ENCODE peak calls at places on chromosomes 13 and 19, in ten cellular contexts. G is astrocyte of the hippocampus; P is A549; Z is nephron progenitor cell; S is mucosa of descending colon; Y is naive thymus-derived CD8-positive, alpha-beta T cell; V is NCI-H774; X is RPMI7951; L is activated T-cell treated with anti-CD3 and anti-CD28 coated beads, Interleukin-2, amount 50 U/mL, for 72 hours; F is iris pigment epithelial cell. W is an unnamed sample.

GRCh38 chr19:11355160-11356073 is at the start of gene PLPPR2:
- DNase-seq in G (peak), S (peak), Z (peak), X (peak), F (peak), Y (peak), P (peak), V (peak), L (peak), W (peak)

GRCh38 chr13:101527130-101527529 is 74.7 kb downstream of the ITGBL1 start:
- DNase-seq in Z (no peak), X (no peak), G (no peak), S (no peak), F (peak), V (no peak), L (no peak), Y (no peak), P (no peak), W (no peak)

GRCh38 chr13:87999141-87999765 is 328.1 kb downstream of the SLITRK5 start:
- DNase-seq in Y (no peak), V (no peak), Z (no peak), P (no peak), L (no peak), X (no peak), S (no peak), F (peak), G (peak), W (no peak)

GRCh38 chr19:861756-862528 is 2.5 kb downstream of the CFD start:
- DNase-seq in F (peak), P (no peak), X (no peak), V (peak), Y (peak), L (peak), G (peak), Z (peak), S (peak), W (peak)

GRCh38 chr19:38911388-38912004 is 490 bp downstream of the CCER2 start:
- DNase-seq in X (no peak), F (no peak), S (no peak), Z (no peak), P (no peak), V (no peak), L (no peak), G (no peak), Y (peak), W (no peak)

GRCh38 chr19:10517361-10517759 is at the start of gene S1PR5:
- DNase-seq in V (no peak), Y (peak), X (no peak), Z (peak), F (no peak), S (no peak), G (peak), P (peak), L (peak), W (no peak)

GRCh38 chr13:112153846-112154245 is 86.9 kb downstream of the SOX1 start:
- DNase-seq in X (no peak), L (no peak), V (no peak), Y (no peak), P (no peak), G (no peak), S (no peak), Z (no peak), F (no peak), W (no peak)

GRCh38 chr19:7887408-7888144 is 734 bp upstream of the LRRC8E start:
- DNase-seq in Y (no peak), L (no peak), V (no peak), F (no peak), S (no peak), P (no peak), X (no peak), Z (no peak), G (no peak), W (no peak)

GRCh38 chr13:95239293-95239692 is 62.0 kb downstream of the ABCC4 start:
- DNase-seq in Z (no peak), F (no peak), S (no peak), X (no peak), P (no peak), Y (no peak), G (no peak), L (no peak), V (no peak), W (no peak)

GRCh38 chr13:76329004-76329403 is 557.2 kb downstream of the KCTD12 start:
- DNase-seq in Y (no peak), F (no peak), G (no peak), S (no peak), L (no peak), X (no peak), V (no peak), P (no peak), Z (no peak), W (no peak)

GRCh38 chr19:55540619-55541018 is 3.7 kb upstream of the SBK2 start:
- DNase-seq in P (no peak), G (no peak), V (peak), Y (no peak), Z (no peak), S (no peak), L (no peak), X (no peak), F (no peak), W (no peak)

GRCh38 chr13:86201477-86201876 is 402.3 kb upstream of the SLITRK6 start:
- DNase-seq in G (no peak), S (no peak), X (no peak), L (no peak), Y (no peak), P (no peak), V (no peak), Z (no peak), F (no peak), W (no peak)

GRCh38 chr19:49492573-49493411 is 3.4 kb upstream of the RPS11 start:
- DNase-seq in S (no peak), F (no peak), Y (no peak), V (no peak), G (no peak), Z (no peak), X (peak), L (no peak), P (no peak), W (no peak)

GRCh38 chr19:5403968-5404640 is 51.1 kb upstream of the ZNRF4 start:
- DNase-seq in V (no peak), X (peak), Y (peak), G (peak), P (peak), L (peak), Z (peak), S (peak), F (peak), W (peak)

GRCh38 chr19:58346961-58347929 is 6.0 kb downstream of the A1BG start:
- DNase-seq in L (peak), P (peak), Y (peak), F (peak), Z (peak), S (peak), V (peak), G (peak), X (peak), W (peak)

GRCh38 chr13:25816239-25816638 is 235.6 kb downstream of the SHISA2 start:
- DNase-seq in Y (no peak), Z (no peak), S (no peak), G (no peak), P (no peak), F (no peak), V (no peak), X (no peak), L (no peak), W (no peak)

GRCh38 chr13:26221721-26222522 is at the start of gene RNF6:
- DNase-seq in X (peak), F (peak), V (peak), Y (peak), L (peak), Z (peak), P (peak), G (peak), S (peak), W (peak)

GRCh38 chr19:15438124-15438496 is 11.6 kb downstream of the WIZ start:
- DNase-seq in L (no peak), V (no peak), F (no peak), X (no peak), Z (no peak), P (no peak), S (no peak), Y (no peak), G (no peak), W (no peak)

GRCh38 chr13:47829684-47830083 is 171.4 kb downstream of the SUCLA2 start:
- DNase-seq in F (peak), V (no peak), G (no peak), L (no peak), X (no peak), Z (no peak), Y (no peak), P (no peak), S (no peak), W (no peak)

GRCh38 chr19:17579523-17580244 is 24.2 kb downstream of the COLGALT1 start:
- DNase-seq in Y (no peak), P (peak), G (peak), Z (peak), X (peak), L (peak), V (peak), F (peak), S (peak), W (peak)

GRCh38 chr19:55227241-55228014 is 1.1 kb downstream of the TMEM86B start:
- DNase-seq in X (no peak), V (no peak), F (no peak), P (no peak), Z (no peak), G (no peak), L (no peak), Y (no peak), S (no peak), W (no peak)

GRCh38 chr19:12773571-12773970 is 1.8 kb downstream of the HOOK2 start:
- DNase-seq in V (no peak), Z (no peak), F (no peak), L (no peak), Y (no peak), S (no peak), G (peak), X (peak), P (no peak), W (no peak)

GRCh38 chr13:74061939-74062595 is 72.1 kb downstream of the KLF12 start:
- DNase-seq in Y (no peak), X (peak), V (no peak), S (peak), G (peak), Z (no peak), F (peak), L (no peak), P (no peak), W (peak)

GRCh38 chr19:16509141-16510061 is 13.2 kb downstream of the C19orf44 start:
- DNase-seq in X (peak), Y (no peak), L (no peak), S (no peak), G (peak), P (no peak), V (no peak), F (no peak), Z (no peak), W (no peak)

GRCh38 chr13:109331898-109332297 is 454.5 kb downstream of the IRS2 start:
- DNase-seq in Y (no peak), Z (peak), F (peak), G (no peak), V (peak), S (peak), P (no peak), L (no peak), X (peak), W (peak)

GRCh38 chr19:8004723-8005513 is 523 bp downstream of the ELAVL1 start:
- DNase-seq in Z (peak), Y (peak), S (peak), P (no peak), L (peak), X (peak), G (peak), F (peak), V (no peak), W (no peak)

GRCh38 chr19:41646589-41647204 is 19.8 kb upstream of the CEACAM4 start:
- DNase-seq in F (peak), S (no peak), L (peak), Y (no peak), P (peak), V (no peak), Z (peak), X (no peak), G (no peak), W (no peak)

GRCh38 chr13:67015976-67016600 is 214.0 kb downstream of the PCDH9 start:
- DNase-seq in Z (no peak), V (no peak), Y (no peak), F (no peak), G (no peak), X (no peak), L (no peak), S (no peak), P (no peak), W (no peak)

GRCh38 chr19:410243-410781 is 1.4 kb upstream of the C2CD4C start:
- DNase-seq in G (no peak), Y (peak), S (no peak), P (no peak), V (no peak), X (no peak), L (no peak), Z (no peak), F (no peak), W (no peak)

GRCh38 chr19:40567040-40567749 is 9.5 kb upstream of the SHKBP1 start:
- DNase-seq in V (no peak), F (peak), S (no peak), Z (peak), X (no peak), G (peak), P (no peak), L (no peak), Y (no peak), W (no peak)

GRCh38 chr13:48594080-48594815 is 59.5 kb upstream of the CYSLTR2 start:
- DNase-seq in Y (no peak), P (no peak), V (no peak), X (no peak), S (no peak), Z (no peak), F (no peak), G (no peak), L (no peak), W (no peak)

GRCh38 chr13:109816979-109817275 is 30.5 kb upstream of the IRS2 start:
- DNase-seq in X (no peak), G (peak), Z (no peak), L (no peak), V (no peak), P (no peak), S (no peak), F (peak), Y (no peak), W (no peak)

GRCh38 chr13:20185657-20186056 is 7.1 kb downstream of the GJB2 start:
- DNase-seq in L (no peak), X (no peak), Y (no peak), S (no peak), G (no peak), F (no peak), V (no peak), Z (no peak), P (no peak), W (no peak)

GRCh38 chr13:26024558-26024957 is 27.3 kb downstream of the SHISA2 start:
- DNase-seq in S (no peak), Z (no peak), G (peak), L (no peak), P (no peak), F (no peak), Y (no peak), X (peak), V (no peak), W (no peak)

GRCh38 chr13:59951011-59951410 is 212.7 kb downstream of the DIAPH3 start:
- DNase-seq in P (no peak), Y (no peak), F (no peak), V (no peak), S (no peak), X (no peak), Z (no peak), L (no peak), G (peak), W (no peak)

GRCh38 chr19:8305798-8306197 is 2.4 kb downstream of the CD320 start:
- DNase-seq in F (no peak), Y (no peak), V (no peak), S (no peak), L (no peak), Z (no peak), X (no peak), G (no peak), P (no peak), W (no peak)

GRCh38 chr13:37383856-37384255 is 214.7 kb downstream of the POSTN start:
- DNase-seq in Z (no peak), G (no peak), Y (no peak), V (no peak), X (no peak), F (no peak), L (no peak), P (no peak), S (no peak), W (no peak)